ENCODE peak calls at places on chromosomes 16 and 17, in eight cellular contexts. Y, D, P, R, Q, X, W and C are unnamed samples.

GRCh38 chr16:12805091-12805490 is 1.4 kb upstream of the CPPED1 start:
- DNase-seq in R (no peak), Q (no peak), X (no peak), Y (peak; percentile 4), W (no peak), D (no peak), P (no peak), C (no peak)

GRCh38 chr17:32943206-32943605 is 15.3 kb downstream of the TMEM98 start:
- DNase-seq in X (no peak), Y (peak; percentile 84), D (peak; percentile 34), R (no peak), W (no peak), P (no peak), Q (no peak), C (peak; percentile 35)

GRCh38 chr17:34377078-34377823 is 14.2 kb upstream of the CCL1 start:
- DNase-seq in Q (no peak), D (no peak), W (no peak), R (no peak), P (no peak), X (no peak), Y (no peak), C (peak; percentile 30)

GRCh38 chr17:39139137-39139516 is 12.3 kb downstream of the PLXDC1 start:
- DNase-seq in P (no peak), D (no peak), R (no peak), W (no peak), X (no peak), Y (peak; percentile 98), Q (peak; percentile 70), C (no peak)

GRCh38 chr17:47895254-47895855 is 681 bp upstream of the SP2 start:
- DNase-seq in Y (no peak), X (no peak), W (no peak), Q (no peak), R (no peak), P (peak; percentile 55), D (peak; percentile 45), C (no peak)

GRCh38 chr17:74101527-74101926 is 102.0 kb upstream of the RPL38 start:
- DNase-seq in X (no peak), W (no peak), P (no peak), R (no peak), Y (no peak), D (no peak), Q (no peak), C (no peak)

GRCh38 chr17:31511176-31511540 is 119.7 kb downstream of the RAB11FIP4 start:
- DNase-seq in X (no peak), Y (peak; percentile 3), D (peak; percentile 90), W (no peak), R (no peak), Q (no peak), P (peak; percentile 77), C (no peak)

GRCh38 chr16:84983308-84983707 is 28.0 kb downstream of the ZDHHC7 start:
- DNase-seq in R (no peak), Q (no peak), Y (peak; percentile 65), W (no peak), X (no peak), P (no peak), D (no peak), C (no peak)

GRCh38 chr17:20121359-20122235 is 112.4 kb downstream of the SPECC1 start:
- DNase-seq in R (peak; percentile 36), D (peak; percentile 73), Y (peak; percentile 82), X (no peak), Q (no peak), W (peak; percentile 82), P (peak; percentile 70), C (peak; percentile 95)

GRCh38 chr17:791807-792206 is 9.7 kb downstream of the MRM3 start:
- DNase-seq in D (no peak), P (no peak), W (no peak), Y (no peak), R (no peak), Q (no peak), X (no peak), C (peak; percentile 71)

GRCh38 chr17:6530324-6530920 is 25.9 kb downstream of the PITPNM3 start:
- DNase-seq in D (no peak), R (no peak), W (peak; percentile 28), X (no peak), Y (no peak), P (no peak), Q (no peak), C (peak; percentile 55)

GRCh38 chr17:3993493-3994220 is 29.4 kb upstream of the ATP2A3 start:
- DNase-seq in P (no peak), Q (no peak), X (peak; percentile 15), W (no peak), Y (peak; percentile 31), R (no peak), D (no peak), C (no peak)

GRCh38 chr16:23288726-23289512 is 13.2 kb upstream of the SCNN1B start:
- DNase-seq in X (no peak), R (no peak), W (no peak), Q (no peak), Y (no peak), P (no peak), D (no peak), C (no peak)

GRCh38 chr16:47037396-47037745 is 63.9 kb upstream of the DNAJA2 start:
- DNase-seq in D (peak; percentile 28), P (peak; percentile 32), R (no peak), Q (no peak), Y (no peak), X (peak; percentile 65), W (no peak), C (peak; percentile 74)

GRCh38 chr17:79006794-79007503 is 2.6 kb downstream of the CANT1 start:
- DNase-seq in Q (no peak), Y (peak; percentile 29), W (peak; percentile 60), P (no peak), R (no peak), D (no peak), X (peak; percentile 48), C (peak; percentile 59)

GRCh38 chr17:7263071-7263800 is 958 bp upstream of the CLDN7 start:
- DNase-seq in Q (no peak), D (no peak), W (no peak), X (no peak), R (no peak), Y (peak; percentile 80), P (peak; percentile 98), C (peak; percentile 98)

GRCh38 chr17:20944014-20944905 is 98.6 kb downstream of the USP22 start:
- DNase-seq in Y (no peak), W (no peak), D (peak; percentile 86), Q (no peak), X (peak; percentile 84), R (no peak), P (peak; percentile 65), C (peak; percentile 93)

GRCh38 chr16:3175157-3176153 is 12.5 kb upstream of the OR1F1 start:
- DNase-seq in Y (peak; percentile 90), P (no peak), X (peak; percentile 29), W (no peak), Q (peak; percentile 69), R (no peak), D (no peak), C (peak; percentile 94)

GRCh38 chr17:28247671-28248556 is 71.1 kb upstream of the TMEM97 start:
- DNase-seq in D (no peak), P (no peak), Y (no peak), Q (no peak), W (no peak), X (no peak), R (no peak), C (peak; percentile 73)

GRCh38 chr16:57892447-57893096 is 78.4 kb downstream of the CNGB1 start:
- DNase-seq in Y (no peak), D (peak; percentile 34), R (no peak), X (no peak), P (peak; percentile 46), Q (no peak), W (no peak), C (no peak)

GRCh38 chr17:34051046-34051445 is 204.0 kb upstream of the CCL2 start:
- DNase-seq in W (no peak), Q (no peak), D (no peak), X (no peak), Y (no peak), R (no peak), P (no peak), C (no peak)

GRCh38 chr16:48955791-48956190 is 325.8 kb downstream of the CBLN1 start:
- DNase-seq in Y (no peak), X (no peak), W (no peak), D (no peak), Q (no peak), R (no peak), P (no peak), C (no peak)

GRCh38 chr17:12867726-12868125 is 78.4 kb downstream of the ARHGAP44 start:
- DNase-seq in Q (no peak), X (no peak), R (no peak), W (no peak), D (no peak), Y (no peak), P (no peak), C (no peak)

GRCh38 chr17:56593741-56594527 is 435 bp downstream of the NOG start:
- DNase-seq in D (peak; percentile 56), Q (peak; percentile 38), Y (peak; percentile 97), P (peak; percentile 29), R (no peak), X (peak; percentile 77), W (peak; percentile 65), C (peak; percentile 91)

GRCh38 chr17:45425984-45426413 is 6.7 kb downstream of the ARHGAP27 start:
- DNase-seq in R (no peak), X (no peak), Q (no peak), D (no peak), W (no peak), Y (peak; percentile 14), P (no peak), C (no peak)
- TF ChIP-seq CTCF in R (no peak), X (no peak), Q (no peak), D (no peak), W (no peak), Y (no peak), P (no peak), C (no peak)

GRCh38 chr17:42484304-42484703 is 25.6 kb downstream of the ATP6V0A1 start:
- DNase-seq in Y (no peak), W (no peak), Q (no peak), D (no peak), P (peak; percentile 41), R (peak; percentile 50), X (no peak), C (no peak)
- H3K27ac ChIP-seq in Y (peak overlapping the region; percentile 23), W (no peak overlapping the region), Q (no peak overlapping the region), D (no peak overlapping the region), P (no peak overlapping the region), R (no peak overlapping the region), X (no peak overlapping the region), C (no peak overlapping the region)

DNA sequence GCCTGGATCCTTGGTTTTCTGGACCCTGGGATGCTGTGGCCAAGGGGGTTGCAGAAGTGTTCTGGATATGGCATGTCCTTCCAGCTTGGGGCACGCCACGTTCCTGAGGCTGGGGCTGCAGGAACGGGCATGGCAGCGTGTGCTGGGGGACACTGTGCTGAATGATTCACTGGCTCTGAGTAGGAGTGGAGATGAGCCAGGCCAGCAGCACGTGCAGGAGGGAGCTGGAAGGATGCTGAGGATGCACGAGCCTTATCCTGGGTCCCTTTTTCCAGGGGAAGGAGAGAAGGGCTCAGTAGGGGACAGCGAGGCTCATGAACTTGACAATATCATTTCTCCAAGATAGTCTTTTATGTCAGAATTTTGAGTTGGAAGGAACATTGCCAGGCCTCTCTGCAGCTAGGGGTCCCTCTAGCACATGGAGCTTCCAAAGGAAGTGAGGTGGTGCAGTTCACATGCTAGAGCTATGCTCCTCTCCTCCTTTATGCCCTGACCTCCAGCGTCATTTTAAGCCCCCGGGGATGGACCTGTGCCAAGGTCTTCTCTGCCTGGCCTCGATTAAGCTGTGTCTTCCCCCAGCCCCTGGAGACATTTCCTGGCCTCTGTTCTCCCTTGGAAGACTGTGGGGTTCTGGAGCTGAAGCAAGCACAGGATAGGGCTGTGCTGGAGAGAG is 125.9 kb downstream of the OR1D5 start:
- DNase-seq in D (no peak), P (no peak), Q (no peak), Y (peak; percentile 86), W (no peak), R (no peak), X (no peak), C (no peak)
- TF ChIP-seq CTCF in D (no peak), P (no peak), Q (peak; percentile 41), Y (peak; percentile 21), W (no peak), R (no peak), X (no peak), C (peak; percentile 30)

GRCh38 chr17:75181110-75181509 is 1.6 kb downstream of the SUMO2 start:
- DNase-seq in D (no peak), X (no peak), R (no peak), Q (no peak), Y (no peak), P (no peak), W (no peak), C (no peak)
- H3K27ac ChIP-seq in D (no peak overlapping the region), X (peak overlapping the region; percentile 96), R (peak overlapping the region; percentile 95), Q (peak overlapping the region; percentile 100), Y (peak overlapping the region; percentile 92), P (peak overlapping the region; percentile 99), W (peak overlapping the region; percentile 100), C (no peak overlapping the region)